ENCODE peak calls at places on chromosomes 4 and X, in four cellular contexts. M is ovary, C is tibial nerve, G is heart left ventricle. K is an unnamed sample. For H3K9me3 and H3K4me1, the result is how much of the 10 kb centered on the place peaks cover.

GRCh38 chr4:107060388-107060787 is 24.3 kb upstream of the DKK2 start:
- DNase-seq in C (no peak), G (no peak), M (no peak), K (no peak)

GRCh38 chrX:74251006-74251930 is 52.7 kb upstream of the ZCCHC13 start:
- DNase-seq in G (no peak), C (no peak), M (no peak), K (no peak)

GRCh38 chr4:187370918-187371317 is 624.7 kb upstream of the ZFP42 start:
- DNase-seq in G (no peak), C (no peak), M (no peak), K (no peak)

GRCh38 chrX:133482345-133483041 is 67.2 kb upstream of the GPC4 start:
- DNase-seq in M (no peak), C (no peak), G (no peak), K (no peak)

GRCh38 chr4:54561940-54562339 is 95.8 kb upstream of the KIT start:
- DNase-seq in G (no peak), M (no peak), C (no peak), K (no peak)

GRCh38 chr4:74056858-74057562 is 18.5 kb upstream of the CXCL3 start:
- DNase-seq in C (no peak), G (no peak), M (no peak), K (no peak)

GRCh38 chrX:120310861-120311631 is at the start of gene TMEM255A:
- DNase-seq in M (peak), C (no peak), G (peak), K (no peak)

GRCh38 chr4:101865501-101866062 is 75.1 kb downstream of the BANK1 start:
- DNase-seq in C (no peak), M (no peak), G (no peak), K (no peak)

GRCh38 chr4:119124314-119124713 is 11.3 kb upstream of the MYOZ2 start:
- DNase-seq in M (no peak), G (no peak), C (no peak), K (no peak)

GRCh38 chrX:53357799-53358530 is 64.5 kb downstream of the SMC1A start:
- DNase-seq in G (no peak), M (no peak), C (no peak), K (no peak)

GRCh38 chr4:40003986-40004385 is 26.3 kb upstream of the PDS5A start:
- DNase-seq in G (no peak), C (no peak), M (no peak), K (no peak)

GRCh38 chrX:74133156-74133796 is 170.7 kb upstream of the ZCCHC13 start:
- DNase-seq in G (no peak), M (no peak), C (peak), K (no peak)

GRCh38 chr4:90799895-90800294 is 672.7 kb downstream of the CCSER1 start:
- DNase-seq in C (no peak), G (no peak), M (no peak), K (no peak)

GRCh38 chrX:83845397-83845796 is 15.5 kb upstream of the CYLC1 start:
- DNase-seq in M (no peak), G (no peak), C (no peak), K (no peak)

GRCh38 chr4:47274931-47275330 is 188.6 kb downstream of the COMMD8 start:
- DNase-seq in G (no peak), M (no peak), C (no peak), K (no peak)

GRCh38 chr4:15982833-15983528 is 20.0 kb upstream of the FGFBP2 start:
- DNase-seq in C (no peak), M (no peak), G (no peak), K (no peak)

GRCh38 chr4:41622816-41623215 is 84.9 kb downstream of the LIMCH1 start:
- DNase-seq in G (no peak), C (no peak), M (no peak), K (no peak)

GRCh38 chrX:119549327-119550016 is 15.7 kb downstream of the STEEP1 start:
- DNase-seq in M (no peak), G (no peak), C (no peak), K (no peak)

GRCh38 chrX:53340852-53341645 is 59.7 kb upstream of the IQSEC2 start:
- DNase-seq in G (no peak), C (no peak), M (no peak), K (no peak)

GRCh38 chr4:143380651-143381050 is 44.0 kb downstream of the GAB1 start:
- DNase-seq in C (no peak), G (no peak), M (no peak), K (no peak)

GRCh38 chr4:88441696-88442095 is 15.2 kb upstream of the HERC5 start:
- DNase-seq in C (no peak), M (no peak), G (no peak), K (no peak)

GRCh38 chr4:141686929-141687328 is 50.5 kb downstream of the IL15 start:
- DNase-seq in M (no peak), G (no peak), C (peak), K (no peak)

GRCh38 chrX:152833378-152833777 is 2.5 kb downstream of the NSDHL start:
- DNase-seq in C (no peak), G (peak), M (no peak), K (no peak)

GRCh38 chr4:7313361-7313811 is 121.0 kb downstream of the SORCS2 start:
- DNase-seq in M (peak), C (no peak), G (no peak), K (no peak)

GRCh38 chrX:74551934-74552333 is 62.5 kb downstream of the RLIM start:
- DNase-seq in M (no peak), C (no peak), G (no peak), K (no peak)

GRCh38 chr4:122776916-122777315 is 44.4 kb downstream of the BBS12 start:
- DNase-seq in M (no peak), G (no peak), C (no peak), K (no peak)

GRCh38 chr4:15665738-15666365 is 10.7 kb upstream of the FBXL5 start:
- DNase-seq in M (no peak), C (no peak), G (no peak), K (no peak)

GRCh38 chr4:2412885-2413716 is 5.3 kb downstream of the ZFYVE28 start:
- DNase-seq in M (peak), G (peak), C (no peak), K (peak)

GRCh38 chr4:187077749-187078148 is 354.1 kb upstream of the FAT1 start:
- DNase-seq in G (no peak), C (no peak), M (no peak), K (no peak)

GRCh38 chrX:140123446-140123845 is 158.1 kb upstream of the CXorf66 start:
- DNase-seq in M (no peak), C (no peak), G (no peak), K (no peak)

GRCh38 chrX:27890611-27891010 is 82.8 kb downstream of the MAGEB10 start:
- DNase-seq in C (no peak), M (no peak), G (no peak), K (no peak)

GRCh38 chr4:3399277-3400194 is 42.2 kb upstream of the HGFAC start:
- DNase-seq in M (no peak), G (no peak), C (no peak), K (no peak)

GRCh38 chr4:101911616-101912015 is 121.1 kb downstream of the BANK1 start:
- DNase-seq in G (no peak), M (no peak), C (no peak), K (no peak)

GRCh38 chr4:82213485-82214162 is 160.2 kb downstream of the HNRNPD start:
- DNase-seq in C (no peak), M (no peak), G (no peak), K (no peak)

GRCh38 chrX:39841604-39842003 is 256.2 kb downstream of the BCOR start:
- DNase-seq in M (no peak), C (no peak), G (no peak), K (no peak)

GRCh38 chr4:124903995-124904722 is 191.6 kb upstream of the ANKRD50 start:
- DNase-seq in C (peak), G (peak), M (peak), K (peak)

GRCh38 chrX:134717698-134718328 is 59.5 kb upstream of the PLAC1 start:
- DNase-seq in C (no peak), G (no peak), M (no peak), K (no peak)

GRCh38 chr4:185672618-185673017 is 137.3 kb upstream of the PDLIM3 start:
- DNase-seq in M (no peak), G (no peak), C (no peak), K (no peak)

DNA sequence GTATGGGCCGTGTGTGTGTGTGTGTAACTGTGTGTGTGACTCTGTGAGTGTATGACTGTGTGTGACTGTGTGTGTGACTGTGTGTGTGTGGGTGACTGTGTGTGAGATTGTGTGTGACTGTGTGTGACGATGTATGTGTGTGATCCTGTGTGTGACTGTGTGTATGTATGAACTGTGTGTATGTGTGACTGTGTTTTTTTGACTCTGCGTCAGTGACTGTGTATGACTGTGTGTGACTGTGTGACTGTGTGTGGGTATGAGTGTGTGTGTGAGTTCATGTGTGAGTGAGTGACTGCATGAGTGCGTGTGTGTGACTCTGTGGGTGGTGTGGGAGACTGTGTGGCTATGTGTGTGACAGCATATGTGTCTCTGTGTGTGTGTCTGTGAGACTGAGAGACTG is 81.8 kb downstream of the ZNF718 start:
- DNase-seq in M (no peak), G (no peak), C (no peak), K (no peak)
- H3K9me3 ChIP-seq in M (under half), G (under half), C (under half), K (under half)

DNA sequence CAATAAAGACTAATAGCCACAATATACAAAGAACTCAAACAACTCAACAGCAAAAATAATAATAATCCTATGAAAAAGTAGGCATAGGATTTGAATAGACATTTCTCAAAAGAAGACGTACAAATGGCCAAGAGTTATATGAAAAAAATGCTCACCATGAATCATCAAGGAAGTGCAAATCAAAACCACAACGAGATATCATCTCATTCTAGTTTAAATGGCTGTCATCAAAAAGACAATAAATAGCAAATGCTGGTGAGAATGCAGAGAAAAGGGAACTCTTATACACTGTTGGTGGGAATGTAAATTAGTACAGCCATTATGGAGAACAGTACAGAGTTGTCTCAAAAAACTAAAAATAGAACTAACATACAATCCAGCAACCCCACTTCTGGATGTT is 18.8 kb downstream of the TLR6 start:
- DNase-seq in C (no peak), M (no peak), G (no peak), K (no peak)
- H3K4me3 ChIP-seq in C (no peak), M (no peak), G (no peak), K (no peak)

GRCh38 chr4:168880087-168880675 is 129.9 kb downstream of the CBR4 start:
- DNase-seq in G (no peak), M (no peak), C (no peak), K (no peak)
- H3K4me1 ChIP-seq in G (under half), M (under half), C (under half), K (half or more)

DNA sequence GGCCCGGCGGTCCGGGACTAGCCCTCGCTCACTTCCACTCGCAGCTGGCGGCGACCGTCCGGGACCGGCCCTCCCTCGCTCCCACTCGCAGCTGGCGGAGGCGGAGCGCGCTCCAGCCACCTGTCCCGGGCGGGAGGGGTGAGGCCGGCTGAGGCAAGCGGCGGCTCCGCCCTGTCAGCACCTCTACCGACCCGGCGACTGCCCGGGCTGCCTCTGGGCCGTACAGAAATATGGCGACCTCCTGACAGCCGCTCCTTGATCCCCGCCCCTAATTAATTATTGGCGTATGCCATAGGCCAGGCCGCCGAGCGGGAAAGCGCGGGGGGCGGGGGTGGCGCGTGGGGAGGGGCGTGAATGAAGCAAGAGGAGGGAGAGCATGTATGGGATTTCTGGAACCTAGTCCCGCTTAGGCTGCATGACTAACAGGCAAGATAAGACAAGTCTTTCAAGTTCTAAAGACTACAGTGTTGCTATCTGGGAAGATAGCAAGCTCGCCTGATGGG is at the start of gene MORC4:
- DNase-seq in G (peak), C (peak), M (peak), K (peak)
- H3K9me3 ChIP-seq in G (under half), C (under half), M (under half), K (under half)

DNA sequence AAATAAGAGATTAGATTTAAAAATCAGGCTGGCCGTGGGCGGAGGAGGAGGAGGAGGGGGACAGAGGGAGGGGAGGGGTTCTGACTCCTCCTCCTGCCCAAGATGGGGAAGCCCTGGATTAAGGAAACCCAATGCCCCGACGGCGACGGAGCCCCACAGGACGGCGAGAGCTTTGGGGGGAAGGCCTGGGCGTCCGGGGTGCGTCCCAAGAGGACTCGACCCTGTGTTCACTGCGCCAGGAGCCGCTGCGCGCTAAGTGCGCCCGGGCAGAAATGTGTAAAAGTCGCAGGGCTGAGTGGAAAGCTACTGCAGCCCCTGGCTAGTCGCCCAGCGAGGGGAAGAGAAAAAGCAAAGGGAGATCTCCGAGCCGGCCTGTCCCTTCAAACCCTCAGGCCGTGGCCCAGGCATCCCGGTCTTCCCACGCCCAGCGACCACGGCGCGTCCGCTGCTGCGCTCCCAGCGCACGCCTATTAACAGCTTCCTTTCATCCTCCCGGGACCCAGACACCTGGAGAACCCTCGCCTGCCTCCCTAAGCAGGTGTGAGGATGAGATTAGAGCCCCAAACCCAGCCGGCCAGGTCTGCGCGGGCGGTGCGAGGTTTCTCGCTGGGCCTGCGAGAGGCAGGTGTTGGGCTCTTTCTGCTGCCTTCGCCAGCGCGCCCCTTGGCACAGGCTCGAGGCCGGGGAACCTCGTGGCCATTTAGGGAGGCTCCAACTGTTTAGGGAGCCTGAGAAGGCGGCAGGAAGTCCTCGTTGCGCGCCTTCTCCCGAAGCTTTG is 1.4 kb upstream of the RPS6KA3 start:
- DNase-seq in G (peak), M (peak), C (peak), K (peak)
- H3K4me3 ChIP-seq in G (peak), M (peak), C (peak), K (peak)

GRCh38 chr4:1043658-1044468 is 32.4 kb downstream of the FGFRL1 start:
- DNase-seq in G (peak), M (peak), C (peak), K (peak)

GRCh38 chr4:1042352-1043025 is 31.1 kb downstream of the FGFRL1 start:
- DNase-seq in M (peak), G (no peak), C (no peak), K (no peak)

GRCh38 chr4:1044469-1045192 is 33.2 kb downstream of the FGFRL1 start:
- DNase-seq in C (no peak), M (peak), G (peak), K (peak)

GRCh38 chr4:1041936-1042330 is 30.5 kb downstream of the FGFRL1 start:
- DNase-seq in M (peak), G (no peak), C (no peak), K (no peak)

DNA sequence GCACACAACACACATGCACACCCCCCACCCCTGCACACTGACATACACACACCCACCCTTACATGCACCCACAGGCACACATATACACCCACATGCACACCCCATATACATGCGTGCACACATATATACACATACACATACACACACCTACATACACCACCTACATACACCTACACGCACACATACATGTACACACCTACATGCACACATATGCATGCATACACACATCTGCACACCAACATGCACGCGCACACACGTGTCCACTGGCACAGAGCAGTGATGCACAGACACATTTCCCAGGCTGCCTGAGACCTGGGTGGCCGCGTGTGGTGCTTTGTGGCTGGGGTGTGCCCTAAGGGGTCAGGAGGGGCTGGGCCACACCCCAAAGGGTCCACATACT is 31.7 kb downstream of the FGFRL1 start:
- DNase-seq in M (no peak), C (no peak), G (no peak), K (no peak)
- H3K4me1 ChIP-seq in M (under half), C (under half), G (under half), K (under half)

GRCh38 chrX:47146121-47146935 is 1.3 kb downstream of the RBM10 start:
- DNase-seq in C (no peak), G (no peak), M (no peak), K (no peak)
- H3K9me3 ChIP-seq in C (under half), G (under half), M (under half), K (under half)

GRCh38 chrX:49878834-49879655 is at the start of gene USP27X:
- DNase-seq in G (peak), M (peak), C (peak), K (peak)
- H3K4me3 ChIP-seq in G (peak), M (peak), C (peak), K (peak)